ENCODE peak calls at places on chromosomes 13 and 19, in eight cellular contexts. P is AML-193; X is stimulated activated CD8-positive, alpha-beta memory T cell treated with anti-CD3 and anti-CD28 coated beads, Interleukin-2, amount 100 ng/mL, for 48 hours; V is stimulated activated CD4-positive, alpha-beta T cell treated with anti-CD3 and anti-CD28 coated beads, Interleukin-15, amount 100 ng/mL, for 24 hours; E is RWPE1; D is GM12864; W is cerebellar cortex; F is MV-4-11. H is an unnamed sample.
A peak's percentile ranks its signal among the peaks of the same experiment; 100 is the strongest.

GRCh38 chr19:31283701-31284100 is 65.5 kb downstream of the TSHZ3 start:
- DNase-seq in W (no peak), X (no peak), P (no peak), F (no peak), E (no peak), D (no peak), V (no peak), H (no peak)

GRCh38 chr19:40284251-40284500 is 969 bp downstream of the AKT2 start:
- DNase-seq in P (no peak), D (no peak), F (no peak), V (no peak), W (no peak), X (no peak), E (no peak), H (no peak)

GRCh38 chr13:42048625-42049453 is at the start of gene DGKH:
- DNase-seq in E (peak; percentile 80), V (peak; percentile 80), D (no peak), W (peak; percentile 62), P (no peak), F (peak; percentile 64), X (no peak), H (no peak)

GRCh38 chr13:35475960-35476943 is at the start of gene MAB21L1:
- DNase-seq in X (no peak), D (no peak), E (no peak), F (peak; percentile 59), P (no peak), W (peak; percentile 98), V (peak; percentile 11), H (no peak)

GRCh38 chr13:80945328-80945727 is 604.4 kb upstream of the SPRY2 start:
- DNase-seq in D (no peak), P (no peak), V (no peak), X (no peak), F (no peak), E (no peak), W (no peak), H (no peak)

GRCh38 chr19:48806518-48806817 is 4.4 kb downstream of the BCAT2 start:
- DNase-seq in W (peak; percentile 97), E (peak; percentile 41), X (no peak), V (no peak), F (peak; percentile 45), P (no peak), D (no peak), H (no peak)

GRCh38 chr19:42480335-42481095 is 37.8 kb upstream of the CXCL17 start:
- DNase-seq in W (no peak), F (peak; percentile 80), X (no peak), D (no peak), P (peak; percentile 60), E (no peak), V (peak; percentile 7), H (no peak)

GRCh38 chr19:39679791-39680168 is 24.1 kb downstream of the LGALS16 start:
- DNase-seq in D (peak; percentile 59), F (no peak), V (peak; percentile 73), E (no peak), P (no peak), X (no peak), W (no peak), H (no peak)

GRCh38 chr19:49746206-49746958 is 16.7 kb downstream of the TSKS start:
- DNase-seq in F (no peak), X (peak; percentile 37), V (peak; percentile 74), P (no peak), E (peak; percentile 80), D (no peak), W (peak; percentile 57), H (no peak)

GRCh38 chr13:104571161-104571889 is 1505.1 kb upstream of the SLC10A2 start:
- DNase-seq in E (peak; percentile 62), W (peak; percentile 71), X (no peak), D (no peak), P (peak; percentile 22), V (peak; percentile 10), F (peak; percentile 23), H (peak; percentile 88)

GRCh38 chr19:2607712-2608601 is 94.5 kb downstream of the GNG7 start:
- DNase-seq in E (no peak), P (no peak), W (no peak), X (peak; percentile 86), D (peak; percentile 94), F (no peak), V (peak; percentile 96), H (no peak)

GRCh38 chr19:42301646-42302204 is at the start of gene PRR19:
- DNase-seq in E (no peak), X (no peak), V (peak; percentile 51), W (no peak), P (peak; percentile 10), D (no peak), F (no peak), H (no peak)

GRCh38 chr19:40799558-40800338 is 757 bp downstream of the EGLN2 start:
- DNase-seq in X (peak; percentile 43), V (peak; percentile 46), P (no peak), E (no peak), F (no peak), D (no peak), W (no peak), H (no peak)

GRCh38 chr19:49094505-49095482 is 9.5 kb downstream of the SNRNP70 start:
- DNase-seq in F (no peak), D (no peak), E (no peak), P (no peak), X (no peak), W (peak; percentile 67), V (no peak), H (no peak)

GRCh38 chr13:69796256-69796655 is 311.4 kb upstream of the ATXN8OS start:
- DNase-seq in W (no peak), X (no peak), D (no peak), F (no peak), E (no peak), P (no peak), V (no peak), H (no peak)

GRCh38 chr19:41366089-41366488 is 2.1 kb upstream of the B9D2 start:
- DNase-seq in V (no peak), W (no peak), F (no peak), P (no peak), D (no peak), X (no peak), E (no peak), H (no peak)

GRCh38 chr13:73698859-73699258 is 435.3 kb downstream of the KLF12 start:
- DNase-seq in V (no peak), X (no peak), E (no peak), F (no peak), P (no peak), D (no peak), W (no peak), H (no peak)

GRCh38 chr19:21593934-21594844 is 88.8 kb downstream of the ZNF429 start:
- DNase-seq in V (no peak), E (no peak), X (no peak), D (no peak), P (peak; percentile 86), F (peak; percentile 77), W (no peak), H (no peak)

H was measured in epithelial cell of prostate.